ENCODE peak calls at places on chromosomes 13 and 19, in nine cellular contexts. Q is NCI-H748 treated with DMSO at 0.1 percent for 48 hours; F is H54; H is mammary epithelial cell; K is T follicular helper cell; V is HFFc6; S is NCI-H1105 treated with DMSO at 0.1 percent for 48 hours; I is stimulated activated CD8-positive, alpha-beta memory T cell treated with anti-CD3 and anti-CD28 coated beads, Interleukin-15, amount 100 ng/mL, for 4 hours; A is uterus. O is an unnamed sample.

GRCh38 chr13:24063281-24063851 is 97.2 kb upstream of the SPATA13 start:
- DNase-seq in F (no peak), S (peak; percentile 41), V (no peak), A (peak; percentile 65), H (no peak), K (no peak), I (peak; percentile 12), Q (no peak), O (no peak)

GRCh38 chr13:23722726-23723453 is 152.7 kb downstream of the TNFRSF19 start:
- DNase-seq in F (no peak), H (no peak), K (no peak), S (no peak), Q (no peak), I (no peak), V (no peak), A (no peak), O (no peak)

GRCh38 chr13:28494861-28495585 is at the start of gene FLT1:
- DNase-seq in A (peak; percentile 63), I (peak; percentile 21), Q (peak; percentile 27), F (no peak), K (no peak), H (peak; percentile 21), V (peak; percentile 38), S (peak; percentile 10), O (no peak)

GRCh38 chr19:14113762-14114414 is 3.7 kb downstream of the PRKACA start:
- DNase-seq in K (peak; percentile 49), Q (no peak), H (no peak), I (no peak), V (no peak), S (no peak), F (no peak), A (no peak), O (no peak)

GRCh38 chr19:49133621-49134454 is 14.5 kb downstream of the PPFIA3 start:
- DNase-seq in F (no peak), Q (no peak), A (peak; percentile 64), V (no peak), I (no peak), S (peak; percentile 72), K (no peak), H (no peak), O (no peak)

GRCh38 chr13:94712287-94712811 is at the start of gene SOX21:
- DNase-seq in Q (peak; percentile 56), S (no peak), V (no peak), I (no peak), K (no peak), A (no peak), H (peak; percentile 28), F (no peak), O (no peak)

GRCh38 chr13:113653264-113654174 is 4.5 kb downstream of the ATP4B start:
- DNase-seq in V (no peak), H (no peak), S (peak; percentile 68), F (no peak), A (peak; percentile 4), I (no peak), K (no peak), Q (peak; percentile 16), O (no peak)

GRCh38 chr19:19169236-19170052 is 619 bp downstream of the MEF2B start:
- DNase-seq in V (no peak), A (no peak), F (no peak), H (no peak), I (no peak), K (no peak), S (no peak), Q (no peak), O (no peak)

GRCh38 chr13:44051923-44052322 is 172.2 kb downstream of the LACC1 start:
- DNase-seq in H (no peak), V (peak; percentile 11), K (no peak), I (no peak), F (no peak), S (no peak), Q (no peak), A (no peak), O (no peak)

GRCh38 chr13:48571121-48571901 is 38.4 kb upstream of the RCBTB2 start:
- DNase-seq in K (no peak), S (no peak), V (peak; percentile 51), I (no peak), Q (no peak), A (no peak), F (no peak), H (peak; percentile 43), O (no peak)

GRCh38 chr13:39364797-39365468 is 238.1 kb downstream of the LHFPL6 start:
- DNase-seq in K (no peak), I (no peak), V (peak; percentile 17), Q (peak; percentile 63), S (no peak), H (peak; percentile 76), F (no peak), A (no peak), O (no peak)

GRCh38 chr19:10829967-10830366 is 6.0 kb downstream of the TMED1 start:
- DNase-seq in I (no peak), K (no peak), H (no peak), A (no peak), V (no peak), S (no peak), F (no peak), Q (no peak), O (no peak)

GRCh38 chr19:10718205-10719196 is 622 bp downstream of the DNM2 start:
- DNase-seq in A (no peak), Q (no peak), K (peak; percentile 28), H (peak; percentile 31), F (no peak), I (no peak), V (peak; percentile 26), S (no peak), O (no peak)